ENCODE peak calls at places on chromosomes 7 and 10, in five cellular contexts. One of them, this sample, is unnamed.

GRCh38 chr7:151033864-151034249 is 5.6 kb downstream of the ABCB8 start:
- DNase-seq in cardiac fibroblast: no peak
- DNase-seq in HL-60: no peak
- DNase-seq in left ventricle myocardium inferior: no peak
- DNase-seq in skeletal muscle cell: no peak
- DNase-seq in this sample: no peak

GRCh38 chr7:102122026-102122425 is 164.6 kb upstream of the SH2B2 start:
- DNase-seq in cardiac fibroblast: peak; percentile 69
- DNase-seq in HL-60: no peak
- DNase-seq in left ventricle myocardium inferior: no peak
- DNase-seq in skeletal muscle cell: no peak
- DNase-seq in this sample: no peak

GRCh38 chr7:126541416-126541815 is 711.3 kb downstream of the GRM8 start:
- DNase-seq in cardiac fibroblast: no peak
- DNase-seq in HL-60: no peak
- DNase-seq in left ventricle myocardium inferior: no peak
- DNase-seq in skeletal muscle cell: no peak
- DNase-seq in this sample: no peak

GRCh38 chr10:119637631-119638030 is 13.5 kb upstream of the BAG3 start:
- DNase-seq in cardiac fibroblast: no peak
- DNase-seq in HL-60: no peak
- DNase-seq in left ventricle myocardium inferior: no peak
- DNase-seq in skeletal muscle cell: no peak
- DNase-seq in this sample: no peak

GRCh38 chr10:131997366-131998049 is 15.8 kb upstream of the BNIP3 start:
- DNase-seq in cardiac fibroblast: peak; percentile 90
- DNase-seq in HL-60: no peak
- DNase-seq in left ventricle myocardium inferior: peak; percentile 59
- DNase-seq in skeletal muscle cell: peak; percentile 76
- DNase-seq in this sample: no peak

GRCh38 chr10:77877461-77878344 is 48.9 kb downstream of the DLG5 start:
- DNase-seq in cardiac fibroblast: peak; percentile 80
- DNase-seq in HL-60: peak; percentile 5
- DNase-seq in left ventricle myocardium inferior: peak; percentile 28
- DNase-seq in skeletal muscle cell: peak; percentile 48
- DNase-seq in this sample: no peak

GRCh38 chr10:24556746-24557742 is 166.6 kb downstream of the ARHGAP21 start:
- DNase-seq in cardiac fibroblast: peak; percentile 84
- DNase-seq in HL-60: no peak
- DNase-seq in left ventricle myocardium inferior: no peak
- DNase-seq in skeletal muscle cell: peak; percentile 48
- DNase-seq in this sample: no peak

GRCh38 chr7:47759056-47759706 is 177.3 kb upstream of the TNS3 start:
- DNase-seq in cardiac fibroblast: peak; percentile 60
- DNase-seq in HL-60: no peak
- DNase-seq in left ventricle myocardium inferior: no peak
- DNase-seq in skeletal muscle cell: no peak
- DNase-seq in this sample: no peak

GRCh38 chr10:44512345-44513095 is 127.6 kb upstream of the CXCL12 start:
- DNase-seq in cardiac fibroblast: no peak
- DNase-seq in HL-60: no peak
- DNase-seq in left ventricle myocardium inferior: no peak
- DNase-seq in skeletal muscle cell: peak; percentile 62
- DNase-seq in this sample: no peak

GRCh38 chr7:35556532-35557471 is 138.1 kb downstream of the HERPUD2 start:
- DNase-seq in cardiac fibroblast: no peak
- DNase-seq in HL-60: no peak
- DNase-seq in left ventricle myocardium inferior: no peak
- DNase-seq in skeletal muscle cell: no peak
- DNase-seq in this sample: no peak

GRCh38 chr10:87843714-87844113 is 19.6 kb downstream of the KLLN start:
- DNase-seq in cardiac fibroblast: no peak
- DNase-seq in HL-60: no peak
- DNase-seq in left ventricle myocardium inferior: no peak
- DNase-seq in skeletal muscle cell: no peak
- DNase-seq in this sample: no peak

GRCh38 chr7:151459726-151460473 is 20.0 kb upstream of the CRYGN start:
- DNase-seq in cardiac fibroblast: peak; percentile 98
- DNase-seq in HL-60: no peak
- DNase-seq in left ventricle myocardium inferior: peak; percentile 77
- DNase-seq in skeletal muscle cell: peak; percentile 81
- DNase-seq in this sample: peak; percentile 77

GRCh38 chr10:77713506-77714280 is 76.1 kb upstream of the KCNMA1 start:
- DNase-seq in cardiac fibroblast: no peak
- DNase-seq in HL-60: no peak
- DNase-seq in left ventricle myocardium inferior: no peak
- DNase-seq in skeletal muscle cell: no peak
- DNase-seq in this sample: no peak

GRCh38 chr10:132205650-132206376 is 19.1 kb downstream of the DPYSL4 start:
- DNase-seq in cardiac fibroblast: no peak
- DNase-seq in HL-60: no peak
- DNase-seq in left ventricle myocardium inferior: no peak
- DNase-seq in skeletal muscle cell: no peak
- DNase-seq in this sample: no peak

GRCh38 chr7:94335586-94335985 is 59.1 kb upstream of the COL1A2 start:
- DNase-seq in cardiac fibroblast: no peak
- DNase-seq in HL-60: no peak
- DNase-seq in left ventricle myocardium inferior: no peak
- DNase-seq in skeletal muscle cell: no peak
- DNase-seq in this sample: no peak

GRCh38 chr10:32958992-32959703 is 1.1 kb upstream of the ITGB1 start:
- DNase-seq in cardiac fibroblast: no peak
- DNase-seq in HL-60: no peak
- DNase-seq in left ventricle myocardium inferior: no peak
- DNase-seq in skeletal muscle cell: no peak
- DNase-seq in this sample: no peak

GRCh38 chr10:121313119-121313858 is 285.0 kb downstream of the FGFR2 start:
- DNase-seq in cardiac fibroblast: peak; percentile 0
- DNase-seq in HL-60: no peak
- DNase-seq in left ventricle myocardium inferior: no peak
- DNase-seq in skeletal muscle cell: no peak
- DNase-seq in this sample: peak; percentile 79

GRCh38 chr10:103668351-103669242 is 175.1 kb downstream of the NEURL1 start:
- DNase-seq in cardiac fibroblast: peak; percentile 71
- DNase-seq in HL-60: no peak
- DNase-seq in left ventricle myocardium inferior: peak; percentile 82
- DNase-seq in skeletal muscle cell: no peak
- DNase-seq in this sample: no peak

GRCh38 chr10:83647519-83647918 is 491.8 kb upstream of the GHITM start:
- DNase-seq in cardiac fibroblast: peak; percentile 11
- DNase-seq in HL-60: no peak
- DNase-seq in left ventricle myocardium inferior: no peak
- DNase-seq in skeletal muscle cell: no peak
- DNase-seq in this sample: no peak

GRCh38 chr7:27096756-27097514 is 1.1 kb upstream of the HOXA1 start:
- DNase-seq in cardiac fibroblast: no peak
- DNase-seq in HL-60: no peak
- DNase-seq in left ventricle myocardium inferior: no peak
- DNase-seq in skeletal muscle cell: no peak
- DNase-seq in this sample: no peak

GRCh38 chr7:107659666-107660065 is 962 bp upstream of the SLC26A4 start:
- DNase-seq in cardiac fibroblast: peak; percentile 70
- DNase-seq in HL-60: no peak
- DNase-seq in left ventricle myocardium inferior: no peak
- DNase-seq in skeletal muscle cell: peak; percentile 64
- DNase-seq in this sample: no peak

DNA sequence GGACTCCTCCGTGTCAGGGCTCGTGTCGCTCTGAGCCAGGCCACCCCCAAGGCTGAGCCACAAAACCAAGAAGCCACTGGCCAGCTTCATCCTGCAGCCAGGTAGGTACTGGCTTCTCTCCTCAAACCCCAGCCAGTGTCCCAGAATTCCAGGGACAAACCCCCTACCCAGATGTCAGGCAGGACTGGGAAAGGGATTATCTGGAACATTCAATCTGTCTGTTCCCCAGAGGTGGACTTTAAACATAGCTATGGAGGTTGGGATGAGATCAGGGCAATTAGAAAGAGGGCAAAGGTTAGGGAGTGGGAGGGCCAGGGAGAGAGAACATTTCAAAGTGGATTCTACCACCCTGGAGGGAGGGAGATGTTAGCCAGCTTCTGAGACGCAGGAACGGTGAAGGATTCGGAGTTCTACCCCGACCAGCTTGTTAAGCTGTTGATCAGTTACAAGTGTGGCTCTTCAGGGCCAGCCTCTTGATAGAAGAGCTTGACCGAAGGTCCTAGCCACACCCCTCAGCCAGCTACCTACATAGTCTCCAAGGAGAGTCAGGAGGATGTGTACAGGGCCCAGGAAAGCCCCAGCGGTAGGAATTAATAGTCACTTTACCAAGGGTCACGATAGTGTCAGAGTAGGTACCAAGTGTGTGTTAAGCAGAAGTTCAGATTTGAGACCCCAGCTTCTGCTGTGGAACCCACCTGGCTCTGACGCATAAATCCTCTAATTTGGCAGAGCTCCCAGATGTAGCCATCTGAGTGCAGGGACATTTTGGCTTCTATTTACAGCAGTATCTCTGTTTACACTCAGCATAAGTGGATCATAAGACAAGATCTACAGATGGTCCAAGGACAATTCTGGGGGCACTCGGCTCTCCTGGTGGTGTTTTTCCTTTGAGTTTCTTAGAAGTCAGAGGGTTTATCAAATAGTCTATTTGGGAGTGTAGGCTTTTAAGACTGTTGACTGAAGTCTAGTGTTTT is at the start of gene PLA2G12B:
- DNase-seq in cardiac fibroblast: no peak
- DNase-seq in HL-60: no peak
- DNase-seq in left ventricle myocardium inferior: no peak
- DNase-seq in skeletal muscle cell: no peak
- DNase-seq in this sample: no peak
- H3K4me3 ChIP-seq in cardiac fibroblast: no peak within 1 kb of the TSS
- H3K4me3 ChIP-seq in HL-60: no peak within 1 kb of the TSS
- H3K4me3 ChIP-seq in left ventricle myocardium inferior: no peak within 1 kb of the TSS
- H3K4me3 ChIP-seq in skeletal muscle cell: no peak within 1 kb of the TSS
- H3K4me3 ChIP-seq in this sample: no peak within 1 kb of the TSS

DNA sequence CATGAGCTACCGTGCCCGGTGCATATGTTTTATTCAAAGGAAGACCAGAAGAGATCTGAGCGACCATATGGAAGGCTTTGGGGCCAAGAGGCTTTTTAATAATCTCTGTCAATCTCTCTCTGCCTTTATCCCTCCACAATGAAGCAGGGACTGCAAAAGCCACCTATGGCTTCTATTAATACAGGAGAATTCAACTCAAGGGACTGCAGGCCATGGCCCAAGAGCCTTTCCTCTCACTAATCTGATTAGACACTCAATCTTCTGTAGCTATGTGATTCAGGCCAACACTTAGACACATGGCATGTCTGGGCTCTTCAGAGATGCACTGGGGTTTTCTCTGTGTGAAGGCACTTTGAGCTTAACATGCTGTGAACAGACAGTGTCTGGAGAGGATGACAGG is 114.3 kb upstream of the AOAH start:
- DNase-seq in cardiac fibroblast: no peak
- DNase-seq in HL-60: no peak
- DNase-seq in left ventricle myocardium inferior: no peak
- DNase-seq in skeletal muscle cell: no peak
- DNase-seq in this sample: no peak
- H3K4me3 ChIP-seq in cardiac fibroblast: no peak overlapping the region
- H3K4me3 ChIP-seq in HL-60: no peak overlapping the region
- H3K4me3 ChIP-seq in left ventricle myocardium inferior: no peak overlapping the region
- H3K4me3 ChIP-seq in skeletal muscle cell: no peak overlapping the region
- H3K4me3 ChIP-seq in this sample: no peak overlapping the region

GRCh38 chr7:22589641-22590141 is 89.7 kb upstream of the STEAP1B start:
- DNase-seq in cardiac fibroblast: peak; percentile 94
- DNase-seq in HL-60: no peak
- DNase-seq in left ventricle myocardium inferior: peak; percentile 69
- DNase-seq in skeletal muscle cell: peak; percentile 81
- DNase-seq in this sample: no peak
- H3K4me3 ChIP-seq in cardiac fibroblast: peak overlapping the region; percentile 8
- H3K4me3 ChIP-seq in HL-60: no peak overlapping the region
- H3K4me3 ChIP-seq in left ventricle myocardium inferior: peak overlapping the region; percentile 6
- H3K4me3 ChIP-seq in skeletal muscle cell: no peak overlapping the region
- H3K4me3 ChIP-seq in this sample: no peak overlapping the region

DNA sequence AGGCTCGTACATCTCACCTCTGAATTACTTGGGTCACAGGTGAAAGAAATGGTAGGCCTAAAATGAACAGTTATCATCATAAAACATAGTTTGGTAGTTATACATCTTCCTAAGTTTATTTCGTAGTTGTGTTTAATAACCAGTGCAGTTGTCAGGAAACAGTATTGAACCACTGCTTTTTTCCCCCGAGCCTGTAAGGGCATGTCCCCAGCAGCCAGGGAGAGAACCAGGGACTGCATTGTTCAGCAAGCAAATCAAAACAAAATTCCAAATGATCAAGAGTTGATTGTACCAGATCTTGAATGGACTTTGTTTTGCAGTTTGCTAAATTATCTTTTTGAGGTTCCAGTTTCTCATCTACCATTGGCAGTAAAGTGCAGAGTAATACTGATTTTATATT is 2.4 kb downstream of the EIF4H start:
- DNase-seq in cardiac fibroblast: no peak
- DNase-seq in HL-60: no peak
- DNase-seq in left ventricle myocardium inferior: no peak
- DNase-seq in skeletal muscle cell: no peak
- DNase-seq in this sample: no peak
- H3K4me3 ChIP-seq in cardiac fibroblast: no peak overlapping the region
- H3K4me3 ChIP-seq in HL-60: no peak overlapping the region
- H3K4me3 ChIP-seq in left ventricle myocardium inferior: peak overlapping the region; percentile 96
- H3K4me3 ChIP-seq in skeletal muscle cell: peak overlapping the region; percentile 17
- H3K4me3 ChIP-seq in this sample: no peak overlapping the region

DNA sequence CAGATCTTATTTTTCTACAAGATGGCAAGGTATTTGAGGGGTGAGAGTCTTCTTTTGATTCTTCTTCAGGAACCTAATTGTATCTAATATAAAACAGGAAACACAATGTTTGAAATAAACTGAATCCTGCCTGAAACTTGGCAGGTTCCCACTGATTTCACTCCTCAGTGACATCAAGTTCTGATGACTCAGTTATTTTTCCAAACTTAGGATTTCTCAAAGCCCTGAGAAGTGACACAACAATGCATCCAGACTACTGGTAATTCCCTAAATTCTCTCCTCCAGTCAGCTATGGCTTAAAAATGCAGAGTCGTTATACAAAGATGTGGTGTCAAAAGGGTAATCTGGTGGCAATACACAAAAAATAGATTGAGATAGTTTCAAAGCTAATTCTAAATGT is 80.9 kb downstream of the ABLIM1 start:
- DNase-seq in cardiac fibroblast: peak; percentile 86
- DNase-seq in HL-60: no peak
- DNase-seq in left ventricle myocardium inferior: no peak
- DNase-seq in skeletal muscle cell: peak; percentile 24
- DNase-seq in this sample: no peak
- H3K4me3 ChIP-seq in cardiac fibroblast: no peak overlapping the region
- H3K4me3 ChIP-seq in HL-60: no peak overlapping the region
- H3K4me3 ChIP-seq in left ventricle myocardium inferior: peak overlapping the region; percentile 28
- H3K4me3 ChIP-seq in skeletal muscle cell: no peak overlapping the region
- H3K4me3 ChIP-seq in this sample: no peak overlapping the region

GRCh38 chr10:101214446-101215396 is 14.5 kb downstream of the LBX1 start:
- DNase-seq in cardiac fibroblast: peak; percentile 55
- DNase-seq in HL-60: peak; percentile 38
- DNase-seq in left ventricle myocardium inferior: peak; percentile 59
- DNase-seq in skeletal muscle cell: no peak
- DNase-seq in this sample: no peak
- H3K4me3 ChIP-seq in cardiac fibroblast: no peak overlapping the region
- H3K4me3 ChIP-seq in HL-60: no peak overlapping the region
- H3K4me3 ChIP-seq in left ventricle myocardium inferior: peak overlapping the region; percentile 52
- H3K4me3 ChIP-seq in skeletal muscle cell: no peak overlapping the region
- H3K4me3 ChIP-seq in this sample: no peak overlapping the region